ENCODE peak calls at places on chromosomes 12 and 14, in four cellular contexts. I, U, E and M are unnamed samples.

GRCh38 chr14:91708795-91709194 is 23.1 kb downstream of the CATSPERB start:
- DNase-seq in U (no peak), I (no peak), E (no peak), M (no peak)

GRCh38 chr12:51025748-51026654 is at the start of gene SLC11A2:
- DNase-seq in E (peak; percentile 99), U (peak; percentile 72), I (peak; percentile 95), M (peak; percentile 94)

GRCh38 chr14:91302391-91302790 is 57.9 kb upstream of the GPR68 start:
- DNase-seq in E (no peak), U (no peak), I (no peak), M (no peak)

GRCh38 chr14:63510538-63510937 is 32.6 kb downstream of the PPP2R5E start:
- DNase-seq in U (peak; percentile 66), I (no peak), E (no peak), M (no peak)

GRCh38 chr12:3015356-3015755 is 56.2 kb downstream of the TEAD4 start:
- DNase-seq in I (no peak), U (no peak), E (no peak), M (no peak)

GRCh38 chr12:94650143-94651056 is at the start of gene TMCC3:
- DNase-seq in I (peak; percentile 63), U (no peak), E (no peak), M (no peak)

GRCh38 chr12:32139064-32139421 is 32.4 kb downstream of the BICD1 start:
- DNase-seq in I (no peak), E (no peak), U (peak; percentile 92), M (no peak)

GRCh38 chr12:45852508-45852907 is 123.0 kb downstream of the ARID2 start:
- DNase-seq in U (no peak), E (no peak), I (no peak), M (no peak)

GRCh38 chr14:51609987-51610283 is 41.8 kb upstream of the FRMD6 start:
- DNase-seq in U (no peak), I (no peak), E (peak; percentile 11), M (no peak)

GRCh38 chr14:101077511-101078074 is 174.1 kb upstream of the RTL1 start:
- DNase-seq in I (no peak), E (peak; percentile 14), U (no peak), M (no peak)

GRCh38 chr12:127416796-127417195 is 850.2 kb upstream of the TMEM132C start:
- DNase-seq in U (no peak), I (no peak), E (no peak), M (no peak)

GRCh38 chr12:62632521-62632920 is 165.9 kb downstream of the MON2 start:
- DNase-seq in I (peak; percentile 70), E (no peak), U (no peak), M (peak; percentile 5)

GRCh38 chr14:99758121-99758871 is 34.9 kb upstream of the EML1 start:
- DNase-seq in I (no peak), U (no peak), E (no peak), M (no peak)

GRCh38 chr14:22794533-22794932 is 20.7 kb downstream of the SLC7A7 start:
- DNase-seq in U (peak; percentile 79), E (no peak), I (no peak), M (no peak)

GRCh38 chr12:22234561-22234960 is 99.9 kb downstream of the ST8SIA1 start:
- DNase-seq in I (no peak), E (no peak), U (no peak), M (no peak)

GRCh38 chr12:70154087-70154486 is 89.1 kb upstream of the CNOT2 start:
- DNase-seq in I (no peak), U (no peak), E (no peak), M (no peak)

GRCh38 chr12:129052373-129052772 is 199.1 kb downstream of the GLT1D1 start:
- DNase-seq in I (no peak), U (no peak), E (no peak), M (no peak)

GRCh38 chr12:12398026-12398859 is 41.4 kb downstream of the BORCS5 start:
- DNase-seq in I (no peak), E (peak; percentile 17), U (no peak), M (peak; percentile 89)

GRCh38 chr12:6855322-6855721 is 3.4 kb downstream of the USP5 start:
- DNase-seq in I (no peak), E (no peak), U (no peak), M (no peak)

GRCh38 chr12:15712823-15713663 is 76.1 kb downstream of the EPS8 start:
- DNase-seq in U (no peak), I (no peak), E (no peak), M (peak; percentile 86)

GRCh38 chr14:64421166-64421565 is 33.0 kb downstream of the MTHFD1 start:
- DNase-seq in U (no peak), E (no peak), I (no peak), M (no peak)

GRCh38 chr14:74347795-74348100 is 523 bp upstream of the VRTN start:
- DNase-seq in U (no peak), I (no peak), E (no peak), M (no peak)

GRCh38 chr12:19915392-19916192 is 452.7 kb upstream of the PDE3A start:
- DNase-seq in E (no peak), I (no peak), U (no peak), M (no peak)

GRCh38 chr14:37816743-37817295 is 221.4 kb downstream of the TTC6 start:
- DNase-seq in E (no peak), I (no peak), U (no peak), M (peak; percentile 48)

GRCh38 chr12:106741247-106741646 is 33.2 kb upstream of the RIC8B start:
- DNase-seq in I (no peak), U (no peak), E (no peak), M (no peak)

GRCh38 chr12:9741726-9742125 is 8.8 kb upstream of the CLECL1 start:
- DNase-seq in U (peak; percentile 89), I (no peak), E (no peak), M (no peak)

GRCh38 chr12:82517808-82518207 is 159.5 kb downstream of the METTL25 start:
- DNase-seq in E (no peak), I (no peak), U (no peak), M (no peak)

GRCh38 chr12:80939231-80939950 is 1.7 kb upstream of the LIN7A start:
- DNase-seq in I (no peak), U (no peak), E (no peak), M (peak; percentile 21)

GRCh38 chr14:61482348-61483206 is 161.2 kb downstream of the PRKCH start:
- DNase-seq in U (no peak), E (no peak), I (no peak), M (no peak)

GRCh38 chr12:120720234-120720968 is 5.2 kb upstream of the ACADS start:
- DNase-seq in I (no peak), U (no peak), E (peak; percentile 38), M (no peak)

GRCh38 chr12:77578471-77579262 is 252.0 kb upstream of the NAV3 start:
- DNase-seq in I (no peak), U (no peak), E (no peak), M (no peak)

GRCh38 chr12:111349101-111349747 is 19.7 kb downstream of the PHETA1 start:
- DNase-seq in I (no peak), E (no peak), U (no peak), M (no peak)

GRCh38 chr12:124829008-124829707 is 34.5 kb downstream of the SCARB1 start:
- DNase-seq in I (no peak), U (no peak), E (peak; percentile 52), M (peak; percentile 93)

GRCh38 chr12:47852096-47852571 is 32.4 kb upstream of the HDAC7 start:
- DNase-seq in U (no peak), I (no peak), E (no peak), M (peak; percentile 72)
- TF ChIP-seq BRCA1 in U (no peak), I (no peak), E (no peak), M (no peak)

DNA sequence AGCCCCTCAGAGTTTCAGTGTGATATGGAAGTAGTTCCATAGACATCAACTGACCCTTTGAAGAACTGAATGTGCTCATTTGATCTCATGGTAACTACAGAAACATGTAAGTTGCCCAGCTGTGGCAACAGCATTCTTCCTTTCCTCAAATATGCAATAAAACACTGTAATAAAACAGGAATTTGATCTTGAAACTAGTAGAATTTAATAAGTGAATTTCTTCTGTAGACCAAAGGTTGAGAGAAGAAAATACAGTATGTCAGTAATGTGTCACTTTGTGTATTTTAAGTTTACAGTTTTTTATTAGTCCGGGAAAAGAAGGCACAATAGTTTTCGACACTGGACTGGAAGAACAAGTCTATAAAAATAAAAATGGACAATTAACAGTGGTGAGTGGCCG is 31.9 kb downstream of the KCTD10 start:
- DNase-seq in E (no peak), I (no peak), U (no peak), M (no peak)
- TF ChIP-seq BRCA1 in E (no peak), I (no peak), U (no peak), M (no peak)

DNA sequence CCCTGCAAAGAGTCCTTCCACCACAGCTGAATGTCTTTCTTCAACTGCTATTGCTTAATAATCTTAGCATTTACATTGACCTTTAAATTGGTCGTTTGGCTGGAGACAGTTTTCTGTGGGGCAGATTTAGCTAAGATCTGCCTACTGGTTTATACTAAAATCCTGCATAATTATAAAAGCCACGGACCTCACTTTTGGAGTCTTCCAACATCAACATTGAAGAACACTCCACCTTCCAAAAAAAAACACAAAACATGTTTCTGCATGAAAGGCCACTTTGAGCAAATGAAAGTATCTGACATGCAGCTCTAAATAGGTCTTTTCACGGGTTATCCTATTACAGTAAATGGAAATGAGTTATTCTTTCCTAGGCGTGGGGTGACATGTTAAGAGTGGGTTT is 57.0 kb upstream of the KRR1 start:
- DNase-seq in I (no peak), E (no peak), U (no peak), M (no peak)
- TF ChIP-seq BRCA1 in I (no peak), E (no peak), U (no peak), M (no peak)

GRCh38 chr14:69152944-69153847 is at the start of gene DCAF5:
- DNase-seq in I (peak; percentile 82), E (peak; percentile 86), U (peak; percentile 71), M (peak; percentile 85)

GRCh38 chr14:69152181-69152943 is 557 bp downstream of the DCAF5 start:
- DNase-seq in E (peak; percentile 58), U (no peak), I (peak; percentile 69), M (peak; percentile 20)

GRCh38 chr14:69153848-69154208 is 909 bp upstream of the DCAF5 start:
- DNase-seq in U (no peak), E (no peak), I (no peak), M (peak; percentile 9)

GRCh38 chr14:69156224-69156623 is 3.3 kb upstream of the DCAF5 start:
- DNase-seq in U (no peak), E (no peak), I (no peak), M (no peak)

GRCh38 chr14:69154779-69155178 is 1.9 kb upstream of the DCAF5 start:
- DNase-seq in E (no peak), I (no peak), U (no peak), M (peak; percentile 73)
- TF ChIP-seq BRCA1 in E (no peak), I (no peak), U (no peak), M (no peak)

DNA sequence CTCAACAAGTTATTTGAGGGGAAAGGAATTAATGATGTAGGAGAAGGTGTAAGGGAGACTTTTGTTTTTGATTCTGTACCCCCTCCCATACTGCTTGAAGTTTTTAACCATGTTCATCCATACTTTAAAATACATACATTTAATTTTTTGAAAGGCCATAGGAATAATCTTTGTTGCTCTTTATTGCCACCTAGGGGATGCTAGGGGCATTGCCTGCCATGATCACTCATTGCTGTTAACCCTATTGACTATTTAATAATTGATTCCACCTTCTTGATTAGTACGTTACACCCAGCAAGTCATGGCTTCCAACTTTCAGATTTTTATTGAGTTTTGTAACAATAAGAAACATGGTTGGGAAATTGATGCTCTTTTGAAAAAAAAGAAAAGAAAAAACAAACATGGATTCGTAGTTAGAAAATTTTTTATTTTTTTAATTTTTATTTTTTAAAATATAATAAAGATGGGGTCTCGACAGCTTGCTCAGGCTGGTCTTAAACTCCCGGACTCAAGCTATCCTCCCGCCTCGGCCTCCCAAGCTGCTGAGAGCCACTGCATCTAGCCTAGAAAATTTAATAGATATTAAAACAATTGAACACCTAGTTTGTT is 8.5 kb upstream of the PRKAB1 start:
- DNase-seq in U (no peak), I (no peak), E (peak; percentile 58), M (peak; percentile 46)
- TF ChIP-seq BRCA1 in U (no peak), I (no peak), E (no peak), M (no peak)